ENCODE peak calls at places on chromosomes 5 and 9, in nine cellular contexts. B is HepG2, V is right lobe of liver, F is body of pancreas, W is thyroid gland, U is K562, P is A549, Q is stomach, E is adrenal gland. Z is an unnamed sample.
A peak's percentile ranks its signal among the peaks of the same experiment; 100 is the strongest.

GRCh38 chr5:55636711-55637110 is 75.4 kb downstream of the SLC38A9 start:
- DNase-seq in W (no peak), B (peak; percentile 39), Q (no peak), V (peak; percentile 82), U (no peak), E (peak; percentile 39), F (peak; percentile 38), P (peak; percentile 58), Z (no peak)

GRCh38 chr5:31218978-31219377 is 25.5 kb downstream of the CDH6 start:
- DNase-seq in V (no peak), W (no peak), P (no peak), Q (no peak), U (no peak), E (no peak), F (no peak), B (peak; percentile 48), Z (no peak)

GRCh38 chr5:147410496-147411395 is 99.1 kb downstream of the DPYSL3 start:
- DNase-seq in W (no peak), Q (no peak), F (no peak), E (no peak), P (no peak), B (no peak), V (no peak), U (no peak), Z (peak; percentile 31)

GRCh38 chr9:36867672-36868471 is 166.2 kb downstream of the PAX5 start:
- DNase-seq in F (peak; percentile 37), B (peak; percentile 98), E (no peak), U (no peak), Q (peak; percentile 90), V (peak; percentile 73), P (peak; percentile 29), W (no peak), Z (no peak)

GRCh38 chr9:121390372-121390771 is 20.3 kb upstream of the STOM start:
- DNase-seq in U (no peak), F (no peak), P (no peak), B (no peak), V (no peak), Q (no peak), W (no peak), E (no peak), Z (no peak)

GRCh38 chr5:93273176-93273575 is 307.8 kb downstream of the NR2F1-AS1 start:
- DNase-seq in P (no peak), V (no peak), E (no peak), Q (no peak), B (no peak), U (no peak), W (no peak), F (no peak), Z (no peak)

GRCh38 chr9:108783318-108784127 is 72.3 kb downstream of the ACTL7B start:
- DNase-seq in U (no peak), W (no peak), E (no peak), P (no peak), F (no peak), Q (no peak), V (no peak), B (no peak), Z (no peak)

GRCh38 chr5:111556504-111556903 is 44.2 kb upstream of the STARD4 start:
- DNase-seq in Q (no peak), U (no peak), F (no peak), B (no peak), W (no peak), E (no peak), P (no peak), V (no peak), Z (no peak)

GRCh38 chr9:124218438-124219289 is 39.1 kb upstream of the NEK6 start:
- DNase-seq in Q (peak; percentile 68), V (peak; percentile 66), P (peak; percentile 39), W (no peak), B (peak; percentile 30), E (peak; percentile 63), F (peak; percentile 27), U (peak; percentile 26), Z (peak; percentile 45)

GRCh38 chr9:78620764-78621163 is 323.8 kb downstream of the PSAT1 start:
- DNase-seq in Q (no peak), U (no peak), E (no peak), B (no peak), P (peak; percentile 7), V (no peak), F (no peak), W (no peak), Z (no peak)

GRCh38 chr9:130320697-130321080 is 55.1 kb downstream of the HMCN2 start:
- DNase-seq in U (peak; percentile 56), B (peak; percentile 8), W (peak; percentile 35), V (peak; percentile 68), E (peak; percentile 46), Q (no peak), P (peak; percentile 35), F (no peak), Z (peak; percentile 36)

GRCh38 chr9:38423939-38424843 is at the start of gene IGFBPL1:
- DNase-seq in B (no peak), Q (no peak), P (peak; percentile 47), F (no peak), E (no peak), W (peak; percentile 45), U (no peak), V (no peak), Z (peak; percentile 74)

GRCh38 chr5:112549605-112550161 is 130.6 kb upstream of the EPB41L4A start:
- DNase-seq in F (no peak), P (no peak), V (no peak), E (no peak), B (no peak), Q (no peak), U (peak; percentile 75), W (no peak), Z (no peak)

GRCh38 chr9:91734371-91734981 is 215.6 kb downstream of the ROR2 start:
- DNase-seq in U (peak; percentile 73), E (peak; percentile 67), P (peak; percentile 46), B (peak; percentile 13), W (peak; percentile 71), V (peak; percentile 71), F (peak; percentile 68), Q (peak; percentile 80), Z (peak; percentile 85)

GRCh38 chr5:114358329-114358728 is 3.5 kb upstream of the KCNN2 start:
- DNase-seq in E (no peak), W (no peak), B (no peak), P (no peak), V (no peak), F (no peak), Q (no peak), U (no peak), Z (no peak)
- TF ChIP-seq CTCF in E (peak; percentile 10), W (no peak), B (no peak), P (no peak), V (peak; percentile 28), F (no peak), Q (no peak), U (no peak), Z (no peak)

GRCh38 chr9:109907810-109908458 is 127.9 kb downstream of the PALM2AKAP2 start:
- DNase-seq in Q (no peak), W (no peak), P (no peak), V (no peak), B (peak; percentile 67), U (no peak), E (no peak), F (no peak), Z (no peak)

GRCh38 chr9:109908459-109909390 is 128.7 kb downstream of the PALM2AKAP2 start:
- DNase-seq in P (no peak), Q (no peak), E (no peak), W (no peak), V (no peak), B (no peak), F (no peak), U (no peak), Z (no peak)

GRCh38 chr9:109906766-109907382 is 126.9 kb downstream of the PALM2AKAP2 start:
- DNase-seq in Q (no peak), W (no peak), P (no peak), U (no peak), B (peak; percentile 8), F (no peak), E (no peak), V (no peak), Z (no peak)

GRCh38 chr9:109905472-109905871 is 125.5 kb downstream of the PALM2AKAP2 start:
- DNase-seq in Q (no peak), B (no peak), V (no peak), F (no peak), E (no peak), W (no peak), P (no peak), U (no peak), Z (no peak)

GRCh38 chr9:109907400-109907799 is 127.4 kb downstream of the PALM2AKAP2 start:
- DNase-seq in F (no peak), B (no peak), E (peak; percentile 22), V (no peak), U (no peak), P (no peak), W (peak; percentile 45), Q (no peak), Z (no peak)
- TF ChIP-seq POLR2A in F (no peak), B (no peak), E (no peak), V (no peak), U (no peak), P (no peak), W (no peak), Q (no peak), Z (no peak)

GRCh38 chr5:61402970-61403369 is 70.9 kb downstream of the ZSWIM6 start:
- DNase-seq in W (no peak), B (no peak), P (no peak), F (no peak), Q (no peak), U (no peak), E (no peak), V (no peak), Z (no peak)

GRCh38 chr5:61412344-61412743 is 80.3 kb downstream of the ZSWIM6 start:
- DNase-seq in U (no peak), F (no peak), V (no peak), W (no peak), P (no peak), B (no peak), E (no peak), Q (no peak), Z (no peak)

GRCh38 chr5:61407706-61408105 is 75.6 kb downstream of the ZSWIM6 start:
- DNase-seq in U (peak; percentile 12), P (peak; percentile 66), F (no peak), Q (no peak), E (no peak), V (no peak), B (no peak), W (no peak), Z (no peak)

GRCh38 chr5:61409568-61409967 is 77.5 kb downstream of the ZSWIM6 start:
- DNase-seq in Q (no peak), E (peak; percentile 13), W (peak; percentile 38), F (no peak), V (no peak), P (peak; percentile 91), B (peak; percentile 50), U (peak; percentile 18), Z (no peak)

GRCh38 chr5:61408476-61409168 is 76.6 kb downstream of the ZSWIM6 start:
- DNase-seq in U (peak; percentile 98), F (peak; percentile 99), B (peak; percentile 95), P (peak; percentile 100), E (peak; percentile 100), W (peak; percentile 100), V (peak; percentile 100), Q (peak; percentile 99), Z (peak; percentile 99)
- H3K4me3 ChIP-seq in U (no peak overlapping the region), F (no peak overlapping the region), B (peak overlapping the region; percentile 55), P (peak overlapping the region; percentile 30), E (no peak overlapping the region), W (no peak overlapping the region), V (peak overlapping the region; percentile 26), Q (peak overlapping the region; percentile 4), Z (peak overlapping the region; percentile 24)

GRCh38 chr5:168833383-168833782 is 254.2 kb upstream of the PANK3 start:
- DNase-seq in U (no peak), V (no peak), W (no peak), Q (no peak), F (no peak), B (no peak), P (no peak), E (no peak), Z (no peak)
- TF ChIP-seq CTCF in U (no peak), V (no peak), W (no peak), Q (no peak), F (no peak), B (no peak), P (no peak), E (no peak), Z (no peak)

Z was measured in testis.